ENCODE peak calls at places on chromosome 18, in four cellular contexts. R, C, Q and S are unnamed samples.

GRCh38 chr18:68152770-68153169 is 562.1 kb downstream of the TMX3 start:
- DNase-seq in R (no peak), C (no peak), Q (peak; percentile 37), S (no peak)

GRCh38 chr18:48662021-48662661 is 123.3 kb downstream of the CTIF start:
- DNase-seq in R (no peak), C (no peak), Q (peak; percentile 52), S (no peak)

GRCh38 chr18:63264871-63265270 is 54.7 kb downstream of the BCL2 start:
- DNase-seq in R (no peak), C (no peak), Q (no peak), S (no peak)

GRCh38 chr18:44744206-44745180 is 63.8 kb downstream of the SETBP1 start:
- DNase-seq in R (no peak), C (no peak), Q (no peak), S (no peak)

GRCh38 chr18:13983506-13983905 is 68.2 kb upstream of the MC2R start:
- DNase-seq in R (no peak), C (no peak), Q (no peak), S (no peak)

GRCh38 chr18:45386256-45386655 is 229.0 kb upstream of the SLC14A2 start:
- DNase-seq in R (no peak), C (no peak), Q (peak; percentile 53), S (no peak)

GRCh38 chr18:79926715-79927596 is 24.5 kb downstream of the SLC66A2 start:
- DNase-seq in R (no peak), C (no peak), Q (no peak), S (no peak)

GRCh38 chr18:48735070-48735676 is 196.3 kb downstream of the CTIF start:
- DNase-seq in R (no peak), C (no peak), Q (no peak), S (no peak)

GRCh38 chr18:24354278-24354677 is 43.3 kb downstream of the OSBPL1A start:
- DNase-seq in R (no peak), C (no peak), Q (no peak), S (no peak)